ENCODE peak calls at places on chromosomes 3 and 15, in six cellular contexts. N is IMR-90, S is heart left ventricle, A is body of pancreas, V is ovary, H is cardiac muscle cell. T is an unnamed sample. For H3K4me1, the result is how much of the 10 kb centered on the place peaks cover.

GRCh38 chr15:57667171-57667924 is 39.2 kb upstream of the POLR2M start:
- DNase-seq in N (peak), S (no peak), A (peak), V (peak), H (peak), T (no peak)

GRCh38 chr15:80107774-80108173 is 45.0 kb upstream of the FAH start:
- DNase-seq in N (no peak), S (no peak), A (no peak), V (peak), H (peak), T (no peak)

GRCh38 chr15:52503788-52504496 is 24.7 kb downstream of the MYO5A start:
- DNase-seq in N (peak), S (no peak), A (no peak), V (no peak), H (peak), T (no peak)

GRCh38 chr15:69126054-69126469 is 34.4 kb upstream of the GLCE start:
- DNase-seq in N (peak), S (no peak), A (no peak), V (no peak), H (peak), T (no peak)

GRCh38 chr3:155352900-155353490 is 59.5 kb upstream of the STRIT1 start:
- DNase-seq in N (peak), S (no peak), A (no peak), V (no peak), H (peak), T (no peak)

GRCh38 chr3:141493152-141493551 is 6.3 kb downstream of the RASA2 start:
- DNase-seq in N (no peak), S (no peak), A (no peak), V (no peak), H (no peak), T (no peak)

GRCh38 chr3:42439461-42440075 is 29.2 kb upstream of the LYZL4 start:
- DNase-seq in N (no peak), S (no peak), A (no peak), V (no peak), H (no peak), T (no peak)

GRCh38 chr3:157816296-157816695 is 289.9 kb downstream of the SHOX2 start:
- DNase-seq in N (no peak), S (no peak), A (no peak), V (no peak), H (no peak), T (no peak)

GRCh38 chr15:101320501-101321052 is 25.5 kb upstream of the SNRPA1 start:
- DNase-seq in N (peak), S (peak), A (no peak), V (no peak), H (peak), T (no peak)

GRCh38 chr3:47712398-47712797 is 69.3 kb downstream of the SMARCC1 start:
- DNase-seq in N (no peak), S (no peak), A (no peak), V (no peak), H (no peak), T (no peak)

GRCh38 chr3:187922704-187923393 is 177.6 kb upstream of the BCL6 start:
- DNase-seq in N (peak), S (no peak), A (no peak), V (no peak), H (peak), T (no peak)

GRCh38 chr3:66010348-66011097 is 28.2 kb downstream of the MAGI1 start:
- DNase-seq in N (no peak), S (no peak), A (no peak), V (no peak), H (no peak), T (no peak)

GRCh38 chr3:101122678-101123077 is 129.5 kb upstream of the ABI3BP start:
- DNase-seq in N (no peak), S (no peak), A (no peak), V (no peak), H (no peak), T (no peak)

GRCh38 chr3:101333883-101334282 is 13.5 kb upstream of the IMPG2 start:
- DNase-seq in N (no peak), S (no peak), A (no peak), V (no peak), H (no peak), T (no peak)

GRCh38 chr15:77659350-77660321 is 26.9 kb upstream of the LINGO1 start:
- DNase-seq in N (peak), S (peak), A (peak), V (no peak), H (peak), T (no peak)

GRCh38 chr3:51963951-51964451 is 3.3 kb downstream of the PCBP4 start:
- DNase-seq in N (no peak), S (no peak), A (no peak), V (no peak), H (no peak), T (no peak)

GRCh38 chr3:58111513-58112184 is 99.1 kb downstream of the DNASE1L3 start:
- DNase-seq in N (no peak), S (no peak), A (peak), V (no peak), H (no peak), T (no peak)

GRCh38 chr15:88954431-88955277 is 41.5 kb upstream of the MFGE8 start:
- DNase-seq in N (no peak), S (peak), A (no peak), V (no peak), H (peak), T (peak)

GRCh38 chr3:190345027-190345821 is 23.0 kb upstream of the CLDN1 start:
- DNase-seq in N (peak), S (no peak), A (peak), V (peak), H (peak), T (no peak)

GRCh38 chr15:88630141-88630721 is 8.6 kb upstream of the ISG20 start:
- DNase-seq in N (no peak), S (peak), A (peak), V (no peak), H (no peak), T (peak)

GRCh38 chr3:50913279-50913678 is 238.6 kb downstream of the DOCK3 start:
- DNase-seq in N (no peak), S (peak), A (peak), V (no peak), H (no peak), T (no peak)

GRCh38 chr3:15634671-15635661 is 33.4 kb downstream of the BTD start:
- DNase-seq in N (peak), S (no peak), A (no peak), V (no peak), H (peak), T (no peak)

GRCh38 chr3:66993082-66993481 is 5.0 kb upstream of the KBTBD8 start:
- DNase-seq in N (no peak), S (no peak), A (no peak), V (no peak), H (no peak), T (no peak)

GRCh38 chr3:176090727-176091126 is 1106.6 kb downstream of the TBL1XR1 start:
- DNase-seq in N (no peak), S (no peak), A (no peak), V (no peak), H (no peak), T (no peak)

DNA sequence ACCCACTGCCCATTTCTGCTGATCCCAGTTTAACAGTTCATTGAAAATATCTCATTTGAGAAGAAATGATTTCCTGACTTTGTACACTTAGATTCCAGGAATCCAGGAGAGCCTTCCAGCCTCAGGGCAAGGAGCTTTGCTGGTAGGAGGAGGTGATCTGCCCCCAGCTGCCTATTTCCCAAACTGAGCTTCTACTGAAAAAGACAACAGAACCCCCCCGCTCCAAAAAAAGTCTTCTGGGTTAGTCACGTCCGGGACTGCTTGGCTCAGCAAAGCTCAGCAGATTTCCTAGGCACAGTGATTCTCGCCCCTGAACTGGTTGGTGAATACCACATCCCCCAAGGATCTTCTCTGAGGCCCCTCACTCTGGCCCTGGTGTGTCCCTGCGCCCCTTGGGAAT is 13.1 kb downstream of the SLC6A6 start:
- DNase-seq in N (peak), S (no peak), A (no peak), V (no peak), H (peak), T (no peak)
- H3K4me1 ChIP-seq in N (under half), S (under half), A (under half), V (under half), H (under half), T (under half)

DNA sequence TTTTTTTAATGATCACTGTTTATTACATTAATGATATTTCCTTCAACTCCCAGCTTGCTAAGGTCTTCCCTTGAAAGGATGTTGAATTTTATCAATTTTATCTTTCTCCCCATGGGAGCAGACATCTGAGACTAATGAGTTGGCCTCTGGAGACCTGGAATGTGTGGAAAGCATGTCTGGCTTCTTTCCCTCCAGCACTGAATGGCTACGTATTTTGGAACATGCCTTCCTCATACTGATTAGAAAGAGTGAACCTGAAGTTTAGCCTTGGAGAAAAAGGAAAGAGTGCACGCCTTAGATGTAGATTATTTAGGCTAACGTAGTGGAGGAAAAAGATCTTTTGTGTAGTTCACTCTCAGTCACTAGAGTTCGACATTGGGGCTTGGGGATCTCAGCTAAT is 25.1 kb downstream of the CASR start:
- DNase-seq in N (no peak), S (no peak), A (no peak), V (no peak), H (no peak), T (no peak)
- TF ChIP-seq CTCF in N (no peak), S (no peak), A (no peak), V (no peak), H (no peak), T (no peak)

DNA sequence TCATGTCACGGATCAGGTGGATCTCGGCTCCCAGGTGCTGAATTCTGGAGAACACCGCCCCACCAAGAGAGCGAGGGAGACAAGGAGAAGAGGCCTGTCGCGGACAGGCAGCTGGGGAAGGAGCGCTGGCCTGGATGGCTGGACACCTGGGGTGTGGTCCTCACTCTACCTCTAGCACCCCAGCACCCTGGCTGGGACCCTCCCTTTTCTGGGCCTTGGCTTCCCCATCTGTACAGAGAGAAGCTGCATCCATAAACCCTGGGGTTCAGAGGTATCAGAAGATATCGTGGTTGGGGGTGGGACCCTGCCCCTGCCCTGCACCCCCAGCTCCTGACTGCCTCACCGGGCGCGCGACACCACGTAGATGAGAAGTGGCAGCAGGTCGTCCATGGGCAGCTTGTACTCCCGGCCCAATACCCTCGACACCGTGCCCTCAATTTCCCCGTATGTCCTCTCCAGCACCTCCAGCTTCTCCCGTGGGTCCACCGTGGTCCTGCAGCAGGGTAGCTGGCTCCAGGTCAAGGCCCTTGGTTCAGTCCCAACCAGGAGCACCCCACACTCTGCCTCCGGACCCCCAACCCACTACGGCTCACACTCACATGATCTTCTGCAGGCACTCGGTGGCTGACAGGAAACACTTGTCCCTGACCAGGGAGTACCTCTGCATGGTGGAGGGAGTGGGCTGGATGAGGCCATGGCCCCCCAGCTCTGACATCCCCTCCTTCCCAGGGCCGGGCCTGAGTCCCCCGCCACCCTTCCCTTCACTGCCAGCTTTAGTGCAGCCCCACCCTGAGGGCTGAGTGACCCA is 21.7 kb downstream of the ALS2CL start:
- DNase-seq in N (no peak), S (peak), A (peak), V (peak), H (no peak), T (peak)
- H3K4me1 ChIP-seq in N (under half), S (under half), A (under half), V (under half), H (under half), T (under half)

GRCh38 chr3:76756578-76756977 is 283.3 kb upstream of the ROBO2 start:
- DNase-seq in N (no peak), S (no peak), A (no peak), V (no peak), H (no peak), T (no peak)

DNA sequence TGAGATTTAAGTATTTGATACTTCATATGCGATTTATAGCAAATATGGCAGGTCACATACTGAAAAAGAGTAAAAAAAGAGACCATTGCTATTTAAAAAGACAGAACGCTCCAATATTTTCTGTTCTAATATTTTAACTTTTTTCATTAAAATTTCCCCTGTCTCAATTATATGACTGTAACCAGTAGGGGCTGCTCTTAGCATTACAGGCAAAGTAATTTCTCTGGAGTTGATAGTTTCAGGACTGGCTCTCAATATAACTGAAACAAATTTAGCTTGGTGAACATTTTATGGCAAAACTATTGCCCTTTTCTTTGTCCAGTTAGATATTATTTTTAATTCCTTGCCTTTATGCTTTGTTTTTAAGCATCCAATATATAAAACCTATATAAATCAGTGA is 286.3 kb upstream of the ROBO2 start:
- DNase-seq in N (peak), S (no peak), A (no peak), V (no peak), H (no peak), T (no peak)
- TF ChIP-seq CTCF in N (peak), S (no peak), A (peak), V (no peak), H (no peak), T (no peak)

GRCh38 chr3:13200465-13200864 is 127.2 kb upstream of the IQSEC1 start:
- DNase-seq in N (no peak), S (no peak), A (no peak), V (no peak), H (no peak), T (no peak)

GRCh38 chr3:13198480-13198879 is 125.3 kb upstream of the IQSEC1 start:
- DNase-seq in N (no peak), S (no peak), A (no peak), V (no peak), H (no peak), T (no peak)

GRCh38 chr3:13199006-13199776 is 126.0 kb upstream of the IQSEC1 start:
- DNase-seq in N (no peak), S (no peak), A (no peak), V (no peak), H (no peak), T (no peak)

GRCh38 chr3:13200951-13201350 is 127.7 kb upstream of the IQSEC1 start:
- DNase-seq in N (no peak), S (no peak), A (no peak), V (no peak), H (peak), T (peak)

GRCh38 chr3:13199899-13200451 is 126.7 kb upstream of the IQSEC1 start:
- DNase-seq in N (no peak), S (no peak), A (no peak), V (no peak), H (no peak), T (no peak)
- H3K4me1 ChIP-seq in N (under half), S (under half), A (under half), V (under half), H (under half), T (under half)

GRCh38 chr3:72041531-72041930 is 256.6 kb upstream of the PROK2 start:
- DNase-seq in N (no peak), S (no peak), A (no peak), V (no peak), H (peak), T (no peak)
- TF ChIP-seq CTCF in N (no peak), S (no peak), A (no peak), V (no peak), H (no peak), T (peak)

GRCh38 chr3:118803096-118803476 is 231.6 kb downstream of the IGSF11 start:
- DNase-seq in N (no peak), S (no peak), A (peak), V (no peak), H (no peak), T (no peak)
- H3K4me1 ChIP-seq in N (under half), S (under half), A (under half), V (under half), H (under half), T (under half)

GRCh38 chr3:196081834-196082470 is at the start of gene TFRC:
- DNase-seq in N (peak), S (peak), A (peak), V (peak), H (peak), T (peak)
- TF ChIP-seq CTCF in N (no peak), S (no peak), A (no peak), V (no peak), H (no peak), T (no peak)

GRCh38 chr3:127784865-127785710 is 37.2 kb downstream of the MGLL start:
- DNase-seq in N (no peak), S (no peak), A (peak), V (no peak), H (no peak), T (no peak)

GRCh38 chr3:127784283-127784682 is 38.0 kb downstream of the MGLL start:
- DNase-seq in N (no peak), S (no peak), A (no peak), V (no peak), H (no peak), T (no peak)

GRCh38 chr3:127787071-127787490 is 35.2 kb downstream of the MGLL start:
- DNase-seq in N (no peak), S (no peak), A (no peak), V (no peak), H (no peak), T (peak)

GRCh38 chr3:127786358-127787070 is 35.8 kb downstream of the MGLL start:
- DNase-seq in N (peak), S (peak), A (peak), V (peak), H (peak), T (peak)

GRCh38 chr3:127785711-127786265 is 36.5 kb downstream of the MGLL start:
- DNase-seq in N (no peak), S (no peak), A (no peak), V (no peak), H (no peak), T (no peak)
- H3K4me1 ChIP-seq in N (under half), S (under half), A (under half), V (under half), H (under half), T (under half)

T was measured in tibial artery.